ENCODE peak calls at places on chromosomes 6 and 20, in eight cellular contexts. X is transverse colon, O is lower leg skin, N is cardiac muscle cell, R is tibial artery, E is upper lobe of right lung, L is HFF-Myc, Z is NB4. S is an unnamed sample.

GRCh38 chr6:147699637-147700036 is 191.1 kb downstream of the SAMD5 start:
- DNase-seq in X (no peak), O (no peak), N (peak; percentile 20), R (no peak), E (no peak), L (peak; percentile 38), Z (no peak), S (peak; percentile 15)

GRCh38 chr20:9331707-9332435 is 182.5 kb upstream of the LAMP5 start:
- DNase-seq in X (no peak), O (no peak), N (no peak), R (no peak), E (no peak), L (no peak), Z (no peak), S (no peak)

GRCh38 chr6:138161434-138162103 is at the start of gene ARFGEF3:
- DNase-seq in X (peak; percentile 69), O (peak; percentile 87), N (peak; percentile 13), R (no peak), E (peak; percentile 89), L (no peak), Z (peak; percentile 38), S (no peak)

GRCh38 chr6:152161501-152161900 is 354.0 kb downstream of the ESR1 start:
- DNase-seq in X (no peak), O (no peak), N (peak; percentile 19), R (no peak), E (no peak), L (no peak), Z (no peak), S (peak; percentile 57)

GRCh38 chr6:80528115-80528514 is 421.6 kb downstream of the BCKDHB start:
- DNase-seq in X (no peak), O (no peak), N (peak; percentile 48), R (no peak), E (no peak), L (peak; percentile 65), Z (no peak), S (no peak)

GRCh38 chr6:169141706-169142705 is 111.6 kb downstream of the THBS2 start:
- DNase-seq in X (peak; percentile 24), O (peak; percentile 84), N (no peak), R (peak; percentile 68), E (no peak), L (no peak), Z (peak; percentile 67), S (no peak)

GRCh38 chr6:142613981-142614380 is 312.2 kb downstream of the ADGRG6 start:
- DNase-seq in X (no peak), O (no peak), N (no peak), R (no peak), E (no peak), L (no peak), Z (no peak), S (no peak)

GRCh38 chr6:13679996-13680395 is 31.6 kb downstream of the RANBP9 start:
- DNase-seq in X (no peak), O (no peak), N (no peak), R (no peak), E (no peak), L (no peak), Z (no peak), S (no peak)

GRCh38 chr20:39623584-39624234 is 661.6 kb downstream of the DHX35 start:
- DNase-seq in X (no peak), O (no peak), N (no peak), R (no peak), E (no peak), L (no peak), Z (no peak), S (peak; percentile 19)

GRCh38 chr6:15628499-15629131 is 34.2 kb downstream of the DTNBP1 start:
- DNase-seq in X (no peak), O (no peak), N (peak; percentile 86), R (no peak), E (no peak), L (peak; percentile 12), Z (peak; percentile 67), S (peak; percentile 84)

GRCh38 chr6:11039040-11039439 is 5.1 kb downstream of the ELOVL2 start:
- DNase-seq in X (no peak), O (no peak), N (no peak), R (no peak), E (no peak), L (no peak), Z (no peak), S (no peak)

GRCh38 chr6:85449818-85450577 is at the start of gene NT5E:
- DNase-seq in X (peak; percentile 70), O (peak; percentile 93), N (peak; percentile 79), R (peak; percentile 83), E (peak; percentile 88), L (no peak), Z (no peak), S (no peak)

GRCh38 chr6:135002229-135002844 is 52.3 kb downstream of the HBS1L start:
- DNase-seq in X (no peak), O (no peak), N (peak; percentile 38), R (no peak), E (no peak), L (no peak), Z (peak; percentile 26), S (no peak)

GRCh38 chr6:40779399-40779798 is 192.2 kb upstream of the LRFN2 start:
- DNase-seq in X (no peak), O (no peak), N (no peak), R (no peak), E (no peak), L (peak; percentile 7), Z (no peak), S (no peak)

GRCh38 chr20:56626367-56627121 is 2.6 kb upstream of the TFAP2C start:
- DNase-seq in X (peak; percentile 13), O (peak; percentile 91), N (peak; percentile 24), R (no peak), E (no peak), L (no peak), Z (peak; percentile 67), S (no peak)

GRCh38 chr6:153790881-153791473 is 248.1 kb upstream of the OPRM1 start:
- DNase-seq in X (no peak), O (no peak), N (peak; percentile 37), R (peak; percentile 44), E (no peak), L (no peak), Z (peak; percentile 31), S (peak; percentile 16)

DNA sequence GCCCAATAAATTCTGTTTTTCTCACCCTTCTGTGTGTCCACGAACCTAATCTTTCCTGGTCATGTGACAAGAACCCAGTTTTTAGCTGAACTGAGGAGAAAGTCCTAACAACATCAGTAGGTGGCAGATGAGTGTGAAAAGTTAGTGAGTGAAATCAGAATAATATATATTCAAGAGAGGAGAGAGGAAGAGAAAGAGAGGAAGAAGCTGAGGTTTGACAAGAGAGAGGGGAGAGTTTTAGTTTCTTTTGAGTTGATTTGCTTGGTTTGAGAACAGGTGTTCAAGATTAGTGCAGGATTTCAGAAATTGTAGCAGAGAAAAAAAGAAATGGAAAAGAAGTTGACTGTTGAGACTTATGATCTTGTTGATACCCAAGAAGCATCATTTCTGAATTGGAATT is 930.5 kb upstream of the FLRT3 start:
- DNase-seq in X (no peak), O (no peak), N (no peak), R (no peak), E (no peak), L (no peak), Z (no peak), S (no peak)
- TF ChIP-seq CTCF in X (no peak), O (no peak), N (no peak), R (no peak), E (no peak), L (no peak), Z (no peak), S (no peak)

DNA sequence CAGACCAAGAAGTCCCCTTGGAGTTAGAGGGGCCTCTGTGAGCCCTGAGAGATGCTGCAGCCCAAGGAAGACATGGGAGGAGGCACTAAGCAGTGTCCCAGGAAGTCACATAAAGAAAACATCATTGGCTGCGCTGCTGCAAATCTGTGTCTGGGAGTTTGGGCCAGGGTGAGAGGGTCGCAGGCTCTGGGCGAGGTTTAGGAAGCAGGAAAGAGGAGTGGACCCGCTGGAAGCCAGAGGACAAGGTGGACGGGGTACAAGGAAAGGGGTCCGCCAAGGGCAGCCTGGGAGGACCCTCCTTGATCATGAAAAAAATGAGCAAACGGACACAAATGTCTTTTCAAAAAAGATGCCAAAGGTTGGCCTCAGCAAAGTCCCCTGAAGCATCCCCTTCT is 15.5 kb upstream of the SERPINB1 start:
- DNase-seq in X (no peak), O (no peak), N (no peak), R (no peak), E (no peak), L (no peak), Z (no peak), S (no peak)
- H3K4me3 ChIP-seq in X (no peak overlapping the region), O (no peak overlapping the region), N (no peak overlapping the region), R (no peak overlapping the region), E (no peak overlapping the region), L (no peak overlapping the region), Z (no peak overlapping the region), S (no peak overlapping the region)

GRCh38 chr6:35972471-35972985 is 51.6 kb upstream of the SRPK1 start:
- DNase-seq in X (no peak), O (peak; percentile 72), N (no peak), R (no peak), E (no peak), L (no peak), Z (no peak), S (peak; percentile 9)
- TF ChIP-seq CTCF in X (no peak), O (no peak), N (no peak), R (no peak), E (no peak), L (no peak), Z (no peak), S (peak; percentile 11)

GRCh38 chr20:36439731-36440072 is 101.6 kb upstream of the MYL9 start:
- DNase-seq in X (no peak), O (no peak), N (no peak), R (no peak), E (no peak), L (no peak), Z (no peak), S (no peak)

GRCh38 chr20:36439040-36439730 is 102.1 kb upstream of the MYL9 start:
- DNase-seq in X (peak; percentile 69), O (peak; percentile 91), N (peak; percentile 69), R (peak; percentile 57), E (peak; percentile 80), L (no peak), Z (peak; percentile 70), S (peak; percentile 22)

GRCh38 chr20:36434383-36434782 is 106.9 kb upstream of the MYL9 start:
- DNase-seq in X (no peak), O (no peak), N (no peak), R (no peak), E (no peak), L (no peak), Z (no peak), S (no peak)

GRCh38 chr20:36432096-36432495 is 109.2 kb upstream of the MYL9 start:
- DNase-seq in X (no peak), O (no peak), N (no peak), R (no peak), E (no peak), L (no peak), Z (no peak), S (no peak)

DNA sequence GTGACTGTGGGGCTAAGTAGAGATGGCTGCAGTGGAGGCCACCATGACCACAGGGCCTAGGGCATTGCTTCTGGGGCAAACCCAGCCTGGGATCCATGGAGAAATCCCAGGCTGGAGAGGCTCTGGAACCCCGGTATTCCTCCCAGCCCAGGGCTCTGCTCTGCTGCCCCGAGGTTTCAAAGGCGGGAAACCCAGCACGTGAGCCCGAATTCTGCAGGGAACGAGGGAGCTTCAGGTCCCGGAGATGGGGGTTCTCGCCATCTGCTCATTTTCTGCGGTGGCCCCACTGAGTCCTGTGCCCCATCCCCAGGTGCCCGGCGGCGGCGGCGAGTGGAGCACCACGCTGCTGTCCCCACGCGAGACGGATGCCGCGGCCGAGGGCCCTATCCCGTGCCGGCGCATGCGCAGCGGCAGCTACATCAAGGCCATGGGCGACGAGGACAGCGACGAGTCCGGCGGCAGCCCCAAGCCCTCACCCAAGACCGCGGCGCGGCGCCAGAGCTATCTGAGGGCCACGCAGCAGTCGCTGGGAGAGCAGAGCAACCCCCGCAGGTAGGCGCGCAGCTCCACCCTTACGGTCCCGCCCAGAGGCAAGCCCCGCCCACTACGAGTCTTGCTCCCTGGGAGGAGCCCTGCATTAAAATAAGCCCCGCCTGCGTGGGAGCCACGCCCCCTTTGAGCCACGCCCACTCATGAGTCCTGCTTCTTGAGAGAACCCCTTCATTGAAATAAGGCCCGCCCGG is 105.3 kb upstream of the MYL9 start:
- DNase-seq in X (peak; percentile 86), O (peak; percentile 93), N (peak; percentile 60), R (peak; percentile 43), E (peak; percentile 93), L (no peak), Z (peak; percentile 43), S (no peak)
- H3K4me3 ChIP-seq in X (no peak overlapping the region), O (no peak overlapping the region), N (no peak overlapping the region), R (peak overlapping the region; percentile 51), E (peak overlapping the region; percentile 43), L (peak overlapping the region; percentile 18), Z (no peak overlapping the region), S (peak overlapping the region; percentile 25)